ENCODE peak calls at places on chromosomes 7 and 10, in six cellular contexts. G is K562, Y is HepG2, B is H1, N is HCT116, R is GM12878. P is an unnamed sample.
A peak's percentile ranks its signal among the peaks of the same experiment; 100 is the strongest.

GRCh38 chr7:128381161-128381821 is 19.8 kb upstream of the PRRT4 start:
- DNase-seq in G (peak; percentile 83), Y (no peak), B (peak; percentile 96), N (peak; percentile 33), R (no peak), P (no peak)

GRCh38 chr10:121524138-121524817 is 74.0 kb downstream of the FGFR2 start:
- DNase-seq in G (no peak), Y (no peak), B (no peak), N (no peak), R (no peak), P (no peak)

GRCh38 chr7:107920048-107920772 is 29.2 kb downstream of the DLD start:
- DNase-seq in G (no peak), Y (no peak), B (no peak), N (no peak), R (no peak), P (no peak)

GRCh38 chr7:117993377-117994003 is 120.2 kb upstream of the CTTNBP2 start:
- DNase-seq in G (peak; percentile 60), Y (peak; percentile 18), B (peak; percentile 72), N (peak; percentile 59), R (no peak), P (peak; percentile 76)

GRCh38 chr10:78225611-78226010 is 191.9 kb downstream of the RPS24 start:
- DNase-seq in G (no peak), Y (no peak), B (no peak), N (no peak), R (no peak), P (no peak)

GRCh38 chr10:3525832-3526449 is 259.1 kb downstream of the KLF6 start:
- DNase-seq in G (peak; percentile 55), Y (peak; percentile 13), B (no peak), N (peak; percentile 76), R (no peak), P (no peak)

GRCh38 chr7:142556745-142557144 is 192.5 kb upstream of the PRSS1 start:
- DNase-seq in G (peak; percentile 51), Y (peak; percentile 5), B (no peak), N (peak; percentile 71), R (no peak), P (peak; percentile 43)

GRCh38 chr7:132430863-132431822 is 145.1 kb downstream of the PLXNA4 start:
- DNase-seq in G (peak; percentile 37), Y (no peak), B (no peak), N (no peak), R (no peak), P (no peak)

GRCh38 chr10:6514844-6515780 is 65.0 kb downstream of the PRKCQ start:
- DNase-seq in G (peak; percentile 66), Y (no peak), B (no peak), N (no peak), R (no peak), P (no peak)

GRCh38 chr10:24255907-24256306 is 47.0 kb downstream of the KIAA1217 start:
- DNase-seq in G (no peak), Y (no peak), B (no peak), N (no peak), R (no peak), P (no peak)

GRCh38 chr7:69105981-69106380 is 492.3 kb upstream of the AUTS2 start:
- DNase-seq in G (no peak), Y (no peak), B (no peak), N (no peak), R (no peak), P (no peak)

GRCh38 chr7:152667900-152668440 is 8.0 kb downstream of the XRCC2 start:
- DNase-seq in G (no peak), Y (no peak), B (no peak), N (no peak), R (no peak), P (no peak)
- H3K4me1 ChIP-seq in G (no peaks in the 10 kb centered on the region), Y (peaks cover 37% of the 10 kb centered on the region), B (no peaks in the 10 kb centered on the region), N (no peaks in the 10 kb centered on the region), R (peaks cover 9% of the 10 kb centered on the region), P (no peaks in the 10 kb centered on the region)

GRCh38 chr7:45622058-45622457 is 47.9 kb downstream of the ADCY1 start:
- DNase-seq in G (no peak), Y (no peak), B (peak; percentile 35), N (no peak), R (no peak), P (peak; percentile 11)

GRCh38 chr7:45623157-45623556 is 49.0 kb downstream of the ADCY1 start:
- DNase-seq in G (no peak), Y (no peak), B (no peak), N (no peak), R (no peak), P (no peak)

GRCh38 chr7:45617166-45617565 is 43.0 kb downstream of the ADCY1 start:
- DNase-seq in G (no peak), Y (no peak), B (no peak), N (no peak), R (no peak), P (peak; percentile 25)
- H3K9me3 ChIP-seq in G (no peaks in the 10 kb centered on the region), Y (peaks cover 14% of the 10 kb centered on the region), B (peaks cover 5% of the 10 kb centered on the region), N (no peaks in the 10 kb centered on the region), R (no peaks in the 10 kb centered on the region), P (peaks cover 28% of the 10 kb centered on the region)

DNA sequence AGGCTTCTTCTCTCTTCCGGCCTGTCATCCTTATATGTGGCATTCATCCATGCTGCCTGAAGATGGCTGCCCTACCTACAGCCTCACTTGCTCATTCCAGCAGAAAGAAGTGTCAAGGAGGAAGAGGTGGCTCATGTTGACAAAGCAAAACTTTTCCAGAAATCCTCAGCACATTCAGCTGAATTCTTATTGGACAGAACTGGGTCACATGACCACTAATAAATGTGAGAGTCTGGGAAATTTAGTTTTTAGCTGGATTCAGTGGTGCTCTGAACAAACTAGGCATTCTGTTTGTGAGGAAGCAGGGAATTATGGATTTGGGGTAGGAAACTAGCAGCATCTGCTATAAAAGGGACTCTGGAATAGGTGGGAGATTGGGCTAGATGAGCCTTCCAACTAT is 58.6 kb downstream of the CHN2 start:
- DNase-seq in G (no peak), Y (no peak), B (no peak), N (no peak), R (no peak), P (no peak)
- TF ChIP-seq ZNF274 in G (no peak), Y (no peak), B (no peak), N (no peak), R (no peak), P (no peak)

DNA sequence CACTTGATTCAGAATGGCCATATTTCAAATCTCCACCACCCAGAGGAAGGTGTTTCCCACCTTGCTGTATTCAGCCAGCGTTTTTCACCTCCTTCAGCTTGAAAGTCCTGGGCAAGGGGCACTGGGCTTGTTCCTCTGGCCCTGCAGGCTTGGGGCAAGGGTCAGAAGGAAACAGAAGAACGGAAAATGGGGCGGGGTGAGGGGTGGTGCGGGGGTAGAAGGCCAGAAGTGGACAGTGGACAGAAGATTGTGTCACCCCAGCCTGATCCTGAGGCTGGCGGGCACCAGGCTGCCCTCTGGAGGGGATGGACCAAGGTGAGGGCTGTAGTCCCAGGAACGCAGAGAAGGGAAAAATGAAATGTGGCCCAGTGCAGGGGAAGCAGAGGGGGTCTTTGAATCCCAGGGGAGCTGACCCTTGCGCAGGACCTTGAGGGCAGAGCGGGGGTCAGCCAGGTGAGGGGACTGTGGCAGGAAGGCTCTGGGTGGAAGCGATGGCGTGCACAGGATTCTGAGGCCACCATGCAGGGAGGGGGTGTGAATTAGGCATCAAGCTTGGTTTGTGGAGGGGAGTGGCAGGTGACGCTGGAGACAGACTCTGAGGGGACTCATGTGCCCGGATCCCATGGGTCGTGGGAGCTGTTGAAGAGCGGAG is 23.0 kb downstream of the TMEM120A start:
- DNase-seq in G (no peak), Y (no peak), B (no peak), N (no peak), R (no peak), P (no peak)
- H3K4me1 ChIP-seq in G (peaks cover 8% of the 10 kb centered on the region), Y (peaks cover 32% of the 10 kb centered on the region), B (no peaks in the 10 kb centered on the region), N (no peaks in the 10 kb centered on the region), R (no peaks in the 10 kb centered on the region), P (peaks cover 5% of the 10 kb centered on the region)

DNA sequence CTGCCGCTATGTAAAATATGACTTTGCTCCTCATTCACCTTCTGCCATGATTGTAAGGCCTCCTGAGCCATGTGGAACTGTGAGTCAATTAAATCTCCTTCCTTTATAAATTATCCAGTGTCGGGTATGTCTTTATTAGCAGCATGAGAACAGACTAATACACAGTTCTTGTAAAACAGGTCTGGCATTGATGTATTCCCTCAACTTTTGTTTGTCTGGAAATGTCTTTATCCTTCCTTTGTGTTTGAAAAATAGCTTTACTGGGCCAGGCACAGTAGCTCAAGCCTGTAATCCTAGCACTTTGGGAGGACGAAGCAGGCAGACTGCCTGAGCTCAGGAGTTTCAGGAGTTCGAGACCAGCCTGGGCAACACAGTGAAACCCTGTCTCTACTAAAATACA is 14.5 kb downstream of the IPMK start:
- DNase-seq in G (no peak), Y (no peak), B (no peak), N (no peak), R (no peak), P (no peak)
- H3K9me3 ChIP-seq in G (no peaks in the 10 kb centered on the region), Y (no peaks in the 10 kb centered on the region), B (peaks cover 7% of the 10 kb centered on the region), N (no peaks in the 10 kb centered on the region), R (peaks cover 15% of the 10 kb centered on the region), P (peaks cover 42% of the 10 kb centered on the region)